ENCODE peak calls at places on chromosome 11, in four cellular contexts. V is spleen, F is astrocyte, O is AG04450. Z is an unnamed sample. For H3K27me3, the result is how much of the 10 kb centered on the place peaks cover.

GRCh38 chr11:115764172-115764571 is 260.0 kb upstream of the CADM1 start:
- DNase-seq in V (no peak), F (peak), O (no peak), Z (no peak)

GRCh38 chr11:120336641-120337132 is 474 bp downstream of the ARHGEF12 start:
- DNase-seq in V (no peak), F (no peak), O (no peak), Z (no peak)

GRCh38 chr11:112864715-112865114 is 96.5 kb upstream of the NCAM1 start:
- DNase-seq in V (no peak), F (no peak), O (no peak), Z (no peak)

GRCh38 chr11:76023408-76024068 is 182.8 kb downstream of the WNT11 start:
- DNase-seq in V (no peak), F (no peak), O (no peak), Z (no peak)

GRCh38 chr11:60700689-60701508 is 1.5 kb downstream of the MS4A8 start:
- DNase-seq in V (no peak), F (no peak), O (no peak), Z (no peak)

GRCh38 chr11:134392953-134393615 is 19.0 kb downstream of the B3GAT1 start:
- DNase-seq in V (no peak), F (no peak), O (no peak), Z (no peak)

GRCh38 chr11:73114110-73114834 is 27.8 kb downstream of the FCHSD2 start:
- DNase-seq in V (no peak), F (no peak), O (no peak), Z (no peak)

GRCh38 chr11:34201130-34201529 is 95.7 kb downstream of the NAT10 start:
- DNase-seq in V (no peak), F (no peak), O (no peak), Z (no peak)

GRCh38 chr11:81772161-81772560 is 961.5 kb downstream of the FAM181B start:
- DNase-seq in V (no peak), F (peak), O (no peak), Z (no peak)

GRCh38 chr11:110894224-110894623 is 182.0 kb upstream of the ARHGAP20 start:
- DNase-seq in V (no peak), F (no peak), O (no peak), Z (no peak)

GRCh38 chr11:72308226-72309073 is 64.5 kb upstream of the PHOX2A start:
- DNase-seq in V (no peak), F (peak), O (peak), Z (peak)

GRCh38 chr11:129281471-129282268 is 89.5 kb upstream of the ARHGAP32 start:
- DNase-seq in V (no peak), F (no peak), O (no peak), Z (no peak)

GRCh38 chr11:75506827-75507226 is 18.9 kb downstream of the GDPD5 start:
- DNase-seq in V (no peak), F (no peak), O (no peak), Z (no peak)

GRCh38 chr11:123653405-123653996 is 923 bp downstream of the SCN3B start:
- DNase-seq in V (no peak), F (no peak), O (no peak), Z (no peak)

GRCh38 chr11:1055109-1055703 is 18.7 kb upstream of the MUC6 start:
- DNase-seq in V (peak), F (no peak), O (no peak), Z (no peak)

GRCh38 chr11:61794579-61794978 is 1.9 kb downstream of the FEN1 start:
- DNase-seq in V (no peak), F (no peak), O (no peak), Z (no peak)

GRCh38 chr11:61792310-61793083 is at the start of the genes FEN1 and TMEM258:
- DNase-seq in V (peak), F (peak), O (peak), Z (peak)

GRCh38 chr11:61793084-61793828 is 545 bp downstream of the FEN1 start:
- DNase-seq in V (peak), F (no peak), O (no peak), Z (no peak)

GRCh38 chr11:61795459-61795858 is 2.7 kb downstream of the FEN1 start:
- DNase-seq in V (peak), F (no peak), O (no peak), Z (no peak)

GRCh38 chr11:61793829-61794204 is 1.1 kb downstream of the FEN1 start:
- DNase-seq in V (peak), F (no peak), O (no peak), Z (no peak)
- H3K4me3 ChIP-seq in V (no peak), F (peak), O (peak), Z (peak)

GRCh38 chr11:130315354-130315970 is 745 bp upstream of the ZBTB44 start:
- DNase-seq in V (peak), F (no peak), O (no peak), Z (no peak)
- TF ChIP-seq CTCF in V (no peak), F (no peak), O (no peak), Z (peak)

GRCh38 chr11:68659158-68659921 is 25.0 kb upstream of the GAL start:
- DNase-seq in V (peak), F (peak), O (peak), Z (peak)
- H3K27me3 ChIP-seq in V (under half), F (half or more), O (under half), Z (under half)

DNA sequence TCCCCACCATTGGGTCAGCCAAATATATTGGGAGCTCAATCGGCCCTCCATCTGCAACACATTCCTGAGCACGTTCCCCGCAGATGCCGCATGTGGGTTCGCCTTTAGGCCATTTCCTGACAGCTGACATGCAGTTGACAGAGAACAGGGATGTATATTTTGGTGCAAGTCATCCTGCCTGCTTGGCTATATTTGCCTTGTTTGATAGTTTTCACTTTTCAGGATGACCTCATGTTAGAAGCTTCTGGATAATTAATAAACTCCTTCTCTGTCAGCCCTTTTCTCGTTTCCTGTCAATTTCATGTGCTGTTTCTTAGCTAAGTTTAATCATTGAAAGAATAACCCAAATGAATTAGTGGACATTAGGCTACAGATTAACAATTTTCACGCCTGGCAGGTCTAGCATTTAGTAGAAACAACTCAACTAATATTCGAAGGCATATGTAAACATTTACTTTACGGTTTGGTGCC is 105.7 kb upstream of the SLC5A12 start:
- DNase-seq in V (no peak), F (peak), O (no peak), Z (peak)
- H3K4me3 ChIP-seq in V (no peak), F (no peak), O (no peak), Z (no peak)

DNA sequence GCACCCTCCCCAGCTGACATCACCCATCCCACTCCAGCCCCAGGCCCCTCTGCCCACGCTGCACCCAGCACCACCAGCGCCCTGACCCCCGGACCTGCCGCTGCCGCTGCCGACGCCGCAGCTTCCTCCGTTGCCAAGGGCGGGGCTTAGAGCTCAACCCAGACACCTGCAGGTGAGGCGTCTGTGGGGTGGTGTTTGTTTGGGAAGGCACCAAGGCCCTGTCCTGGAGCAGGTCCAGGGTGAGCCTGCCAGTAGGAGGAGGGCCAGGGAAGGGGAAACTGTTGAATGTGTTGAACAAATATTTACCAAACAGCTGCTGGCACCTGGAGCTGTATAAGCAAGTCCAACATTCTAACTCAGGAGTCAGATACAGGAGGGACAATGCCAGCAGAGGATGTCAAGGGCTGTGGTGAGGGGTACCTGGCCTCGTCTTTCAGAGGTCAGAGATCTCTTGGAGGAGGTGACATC is 3.1 kb downstream of the VEGFB start:
- DNase-seq in V (no peak), F (no peak), O (no peak), Z (no peak)
- TF ChIP-seq CTCF in V (no peak), F (no peak), O (no peak), Z (no peak)

GRCh38 chr11:20161923-20162322 is 1.6 kb upstream of the DBX1 start:
- DNase-seq in V (no peak), F (no peak), O (no peak), Z (no peak)

GRCh38 chr11:20162340-20162739 is 2.1 kb upstream of the DBX1 start:
- DNase-seq in V (no peak), F (no peak), O (no peak), Z (no peak)

GRCh38 chr11:20163778-20164133 is 3.5 kb upstream of the DBX1 start:
- DNase-seq in V (no peak), F (no peak), O (no peak), Z (no peak)

GRCh38 chr11:20164152-20164551 is 3.9 kb upstream of the DBX1 start:
- DNase-seq in V (no peak), F (no peak), O (no peak), Z (no peak)

DNA sequence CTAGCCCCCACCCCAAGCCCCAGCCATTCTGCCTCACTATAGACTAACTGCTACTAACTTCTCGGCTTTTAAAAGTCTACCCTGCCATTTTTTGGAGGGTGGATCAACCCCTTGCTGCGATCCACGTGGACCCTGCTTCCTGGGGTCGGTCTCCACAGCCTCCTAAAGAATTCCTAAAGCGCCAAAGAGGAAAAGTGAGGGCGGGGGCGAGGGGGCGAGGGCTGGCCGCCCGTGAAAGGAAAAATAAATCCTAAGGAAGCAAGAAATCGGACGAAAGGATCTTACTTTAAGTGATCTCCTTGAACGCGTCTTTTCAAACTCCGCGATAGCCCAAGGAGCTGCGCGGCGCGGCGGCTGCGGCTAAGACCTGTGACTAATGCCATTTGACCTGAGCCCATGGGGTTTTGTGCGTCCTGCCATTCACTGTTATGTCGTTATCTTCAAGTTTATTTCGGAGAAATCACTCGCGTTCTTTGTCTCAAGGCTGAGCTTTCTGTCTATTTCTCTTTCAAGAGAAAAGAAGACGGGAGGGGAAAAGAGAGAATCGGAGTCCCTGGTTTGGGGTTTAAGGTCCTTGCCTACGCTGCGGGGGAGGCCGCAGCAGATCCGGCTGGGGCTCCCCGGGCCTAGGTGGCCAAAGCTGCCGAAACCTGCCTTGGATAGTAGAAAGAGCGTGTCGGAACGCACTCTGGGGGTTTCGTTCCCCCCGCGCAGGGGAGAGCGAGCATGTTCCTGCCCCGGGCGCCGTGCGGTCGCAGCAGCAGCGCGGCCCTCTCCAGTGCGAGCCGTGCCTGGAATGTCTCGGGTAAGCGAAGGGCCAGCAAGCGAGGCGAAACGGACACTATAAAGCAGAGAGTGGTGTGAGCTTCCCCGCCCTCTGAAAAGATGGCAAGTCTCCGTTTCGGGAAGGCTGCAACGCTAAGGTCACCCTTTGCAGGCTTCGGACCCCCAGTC is 2.8 kb upstream of the DBX1 start:
- DNase-seq in V (no peak), F (peak), O (no peak), Z (no peak)
- H3K27me3 ChIP-seq in V (half or more), F (half or more), O (half or more), Z (half or more)

GRCh38 chr11:3859373-3859881 is 4.0 kb downstream of the STIM1 start:
- DNase-seq in V (peak), F (no peak), O (no peak), Z (no peak)

GRCh38 chr11:3857628-3858027 is 2.2 kb downstream of the STIM1 start:
- DNase-seq in V (no peak), F (no peak), O (no peak), Z (no peak)

GRCh38 chr11:3861698-3862097 is 6.2 kb downstream of the STIM1 start:
- DNase-seq in V (no peak), F (no peak), O (no peak), Z (no peak)

GRCh38 chr11:3856856-3857553 is 1.5 kb downstream of the STIM1 start:
- DNase-seq in V (no peak), F (no peak), O (no peak), Z (no peak)

GRCh38 chr11:3860360-3860759 is 4.9 kb downstream of the STIM1 start:
- DNase-seq in V (no peak), F (no peak), O (no peak), Z (no peak)
- H3K4me3 ChIP-seq in V (no peak), F (no peak), O (no peak), Z (no peak)